ENCODE peak calls at places on chromosomes 12 and 14, in five cellular contexts. X, R, U, G and J are unnamed samples.

GRCh38 chr14:21860172-21860571 is 186.6 kb upstream of the OR4E1 start:
- DNase-seq in G (no peak), X (no peak), R (no peak), U (no peak), J (peak)

GRCh38 chr14:96065661-96066459 is 26.7 kb downstream of the C14orf132 start:
- DNase-seq in X (no peak), G (no peak), U (no peak), R (no peak), J (no peak)

GRCh38 chr12:101619868-101620761 is 25.3 kb downstream of the MYBPC1 start:
- DNase-seq in U (no peak), G (no peak), X (no peak), R (no peak), J (peak)

GRCh38 chr14:91229743-91230200 is 14.7 kb downstream of the GPR68 start:
- DNase-seq in G (peak), R (no peak), U (no peak), X (no peak), J (peak)

GRCh38 chr14:34920339-34920738 is 45.2 kb upstream of the BAZ1A start:
- DNase-seq in X (no peak), R (no peak), U (no peak), G (no peak), J (peak)

GRCh38 chr14:38137005-38137404 is 70.7 kb upstream of the SSTR1 start:
- DNase-seq in R (no peak), U (no peak), G (no peak), X (no peak), J (peak)

GRCh38 chr12:571795-572531 is 91.3 kb downstream of the NINJ2 start:
- DNase-seq in U (no peak), G (no peak), R (peak), X (peak), J (no peak)

GRCh38 chr14:101118746-101119610 is 215.5 kb upstream of the RTL1 start:
- DNase-seq in U (no peak), G (no peak), X (no peak), R (peak), J (no peak)